ENCODE peak calls at places on chromosomes 5 and 9, in four cellular contexts. One of them, this sample, is unnamed.

GRCh38 chr9:121672213-121672612 is 20.8 kb downstream of the DAB2IP start:
- DNase-seq in lower lobe of right lung: peak
- DNase-seq in astrocyte of the cerebellum: no peak
- DNase-seq in mesothelial cell of epicardium: no peak
- DNase-seq in this sample: no peak

GRCh38 chr5:1883120-1883924 is 597 bp upstream of the IRX4 start:
- DNase-seq in lower lobe of right lung: peak
- DNase-seq in astrocyte of the cerebellum: no peak
- DNase-seq in mesothelial cell of epicardium: no peak
- DNase-seq in this sample: no peak

GRCh38 chr5:122741681-122742080 is 33.2 kb upstream of the SNX2 start:
- DNase-seq in lower lobe of right lung: no peak
- DNase-seq in astrocyte of the cerebellum: no peak
- DNase-seq in mesothelial cell of epicardium: no peak
- DNase-seq in this sample: no peak

GRCh38 chr9:93904649-93905472 is 50.3 kb downstream of the BARX1 start:
- DNase-seq in lower lobe of right lung: no peak
- DNase-seq in astrocyte of the cerebellum: no peak
- DNase-seq in mesothelial cell of epicardium: no peak
- DNase-seq in this sample: no peak

GRCh38 chr9:100598641-100599145 is 20.8 kb downstream of the CAVIN4 start:
- DNase-seq in lower lobe of right lung: peak
- DNase-seq in astrocyte of the cerebellum: no peak
- DNase-seq in mesothelial cell of epicardium: peak
- DNase-seq in this sample: no peak

GRCh38 chr5:54541823-54542783 is 24.5 kb downstream of the SNX18 start:
- DNase-seq in lower lobe of right lung: no peak
- DNase-seq in astrocyte of the cerebellum: no peak
- DNase-seq in mesothelial cell of epicardium: no peak
- DNase-seq in this sample: no peak

GRCh38 chr9:136057236-136058151 is 37.6 kb downstream of the NACC2 start:
- DNase-seq in lower lobe of right lung: no peak
- DNase-seq in astrocyte of the cerebellum: no peak
- DNase-seq in mesothelial cell of epicardium: no peak
- DNase-seq in this sample: no peak

GRCh38 chr5:176533390-176533789 is 3.8 kb downstream of the RNF44 start:
- DNase-seq in lower lobe of right lung: peak
- DNase-seq in astrocyte of the cerebellum: no peak
- DNase-seq in mesothelial cell of epicardium: no peak
- DNase-seq in this sample: no peak

GRCh38 chr9:122190597-122191381 is 31.1 kb downstream of the MORN5 start:
- DNase-seq in lower lobe of right lung: no peak
- DNase-seq in astrocyte of the cerebellum: no peak
- DNase-seq in mesothelial cell of epicardium: no peak
- DNase-seq in this sample: no peak

GRCh38 chr5:123813937-123814624 is 302.1 kb downstream of the CSNK1G3 start:
- DNase-seq in lower lobe of right lung: no peak
- DNase-seq in astrocyte of the cerebellum: no peak
- DNase-seq in mesothelial cell of epicardium: no peak
- DNase-seq in this sample: peak

GRCh38 chr5:172501708-172502379 is 47.5 kb upstream of the SH3PXD2B start:
- DNase-seq in lower lobe of right lung: no peak
- DNase-seq in astrocyte of the cerebellum: no peak
- DNase-seq in mesothelial cell of epicardium: no peak
- DNase-seq in this sample: no peak

GRCh38 chr5:112735702-112736101 is 2.0 kb upstream of the APC start:
- DNase-seq in lower lobe of right lung: no peak
- DNase-seq in astrocyte of the cerebellum: no peak
- DNase-seq in mesothelial cell of epicardium: no peak
- DNase-seq in this sample: no peak

GRCh38 chr5:112734597-112734996 is 3.1 kb upstream of the APC start:
- DNase-seq in lower lobe of right lung: no peak
- DNase-seq in astrocyte of the cerebellum: no peak
- DNase-seq in mesothelial cell of epicardium: no peak
- DNase-seq in this sample: no peak

GRCh38 chr5:112737088-112737471 is 605 bp upstream of the APC start:
- DNase-seq in lower lobe of right lung: no peak
- DNase-seq in astrocyte of the cerebellum: no peak
- DNase-seq in mesothelial cell of epicardium: no peak
- DNase-seq in this sample: no peak

GRCh38 chr5:112738180-112738560 is 485 bp downstream of the APC start:
- DNase-seq in lower lobe of right lung: no peak
- DNase-seq in astrocyte of the cerebellum: no peak
- DNase-seq in mesothelial cell of epicardium: no peak
- DNase-seq in this sample: no peak

DNA sequence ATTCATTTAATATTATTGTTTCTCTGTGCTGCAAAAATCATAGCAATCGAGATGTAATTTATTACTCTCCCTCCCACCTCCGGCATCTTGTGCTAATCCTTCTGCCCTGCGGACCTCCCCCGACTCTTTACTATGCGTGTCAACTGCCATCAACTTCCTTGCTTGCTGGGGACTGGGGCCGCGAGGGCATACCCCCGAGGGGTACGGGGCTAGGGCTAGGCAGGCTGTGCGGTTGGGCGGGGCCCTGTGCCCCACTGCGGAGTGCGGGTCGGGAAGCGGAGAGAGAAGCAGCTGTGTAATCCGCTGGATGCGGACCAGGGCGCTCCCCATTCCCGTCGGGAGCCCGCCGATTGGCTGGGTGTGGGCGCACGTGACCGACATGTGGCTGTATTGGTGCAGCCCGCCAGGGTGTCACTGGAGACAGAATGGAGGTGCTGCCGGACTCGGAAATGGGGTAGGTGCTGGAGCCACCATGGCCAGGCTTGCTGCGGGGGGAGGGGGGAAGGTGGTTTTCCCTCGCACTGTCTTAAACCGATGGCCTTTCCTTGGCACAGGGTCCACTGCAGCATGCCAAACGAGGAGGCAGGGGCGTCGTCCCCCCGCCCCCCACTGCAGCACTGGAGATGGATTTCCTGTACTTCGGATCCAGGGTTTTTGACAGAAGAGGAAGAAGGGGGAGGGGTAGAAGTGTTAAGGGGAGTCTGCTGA is at the start of gene APC:
- DNase-seq in lower lobe of right lung: peak
- DNase-seq in astrocyte of the cerebellum: peak
- DNase-seq in mesothelial cell of epicardium: peak
- DNase-seq in this sample: peak
- TF ChIP-seq CTCF in lower lobe of right lung: no peak
- TF ChIP-seq CTCF in astrocyte of the cerebellum: no peak
- TF ChIP-seq CTCF in mesothelial cell of epicardium: no peak
- TF ChIP-seq CTCF in this sample: no peak

GRCh38 chr5:61866930-61867329 is 439.1 kb upstream of the KIF2A start:
- DNase-seq in lower lobe of right lung: no peak
- DNase-seq in astrocyte of the cerebellum: peak
- DNase-seq in mesothelial cell of epicardium: no peak
- DNase-seq in this sample: peak

DNA sequence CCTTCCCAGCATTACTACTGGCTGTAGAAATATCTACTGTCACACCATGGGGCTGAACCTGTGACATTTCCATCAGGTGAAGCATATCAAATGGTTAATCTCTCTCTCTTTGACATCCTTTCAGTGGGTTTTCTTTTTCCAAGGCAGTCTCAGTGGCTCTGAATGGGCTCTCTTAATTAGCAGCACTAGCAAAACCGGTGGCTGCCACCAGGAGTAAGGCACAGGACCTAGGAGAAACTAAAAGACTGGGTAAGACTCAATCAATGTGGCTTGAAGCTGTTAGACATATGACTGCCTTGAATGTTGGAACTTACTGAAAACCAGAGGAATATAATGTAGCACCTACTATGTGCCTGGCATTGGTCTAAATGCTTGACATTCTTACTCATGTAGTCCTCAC is 445.0 kb upstream of the KIF2A start:
- DNase-seq in lower lobe of right lung: no peak
- DNase-seq in astrocyte of the cerebellum: no peak
- DNase-seq in mesothelial cell of epicardium: no peak
- DNase-seq in this sample: no peak
- TF ChIP-seq CTCF in lower lobe of right lung: no peak
- TF ChIP-seq CTCF in astrocyte of the cerebellum: no peak
- TF ChIP-seq CTCF in mesothelial cell of epicardium: no peak
- TF ChIP-seq CTCF in this sample: no peak

GRCh38 chr5:103690676-103691075 is 128.1 kb upstream of the NUDT12 start:
- DNase-seq in lower lobe of right lung: no peak
- DNase-seq in astrocyte of the cerebellum: peak
- DNase-seq in mesothelial cell of epicardium: no peak
- DNase-seq in this sample: no peak
- TF ChIP-seq CTCF in lower lobe of right lung: no peak
- TF ChIP-seq CTCF in astrocyte of the cerebellum: no peak
- TF ChIP-seq CTCF in mesothelial cell of epicardium: no peak
- TF ChIP-seq CTCF in this sample: no peak

DNA sequence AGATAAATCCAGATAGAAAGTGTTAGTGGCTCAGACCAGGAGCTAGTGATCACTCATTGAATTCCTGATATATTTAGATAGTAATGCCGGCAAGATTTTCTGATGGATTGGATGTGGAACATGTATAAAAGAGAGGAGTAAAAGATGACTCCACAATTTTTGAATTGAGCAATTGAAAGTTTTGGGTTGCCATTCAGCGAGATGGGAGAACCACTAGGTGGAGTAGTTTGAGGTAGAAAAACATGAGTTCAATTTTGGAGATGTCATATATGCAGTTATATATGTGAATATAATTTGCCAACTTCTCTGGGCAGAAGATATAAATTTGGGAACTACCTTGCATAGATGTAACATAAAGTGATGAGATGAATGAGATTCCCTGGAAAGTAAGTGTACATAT is 502.5 kb upstream of the SEMA6A start:
- DNase-seq in lower lobe of right lung: no peak
- DNase-seq in astrocyte of the cerebellum: no peak
- DNase-seq in mesothelial cell of epicardium: no peak
- DNase-seq in this sample: no peak
- TF ChIP-seq CTCF in lower lobe of right lung: no peak
- TF ChIP-seq CTCF in astrocyte of the cerebellum: peak
- TF ChIP-seq CTCF in mesothelial cell of epicardium: peak
- TF ChIP-seq CTCF in this sample: no peak

GRCh38 chr5:53262348-53262970 is 152.9 kb upstream of the MOCS2 start:
- DNase-seq in lower lobe of right lung: no peak
- DNase-seq in astrocyte of the cerebellum: peak
- DNase-seq in mesothelial cell of epicardium: no peak
- DNase-seq in this sample: no peak
- TF ChIP-seq CTCF in lower lobe of right lung: peak
- TF ChIP-seq CTCF in astrocyte of the cerebellum: peak
- TF ChIP-seq CTCF in mesothelial cell of epicardium: no peak
- TF ChIP-seq CTCF in this sample: peak

DNA sequence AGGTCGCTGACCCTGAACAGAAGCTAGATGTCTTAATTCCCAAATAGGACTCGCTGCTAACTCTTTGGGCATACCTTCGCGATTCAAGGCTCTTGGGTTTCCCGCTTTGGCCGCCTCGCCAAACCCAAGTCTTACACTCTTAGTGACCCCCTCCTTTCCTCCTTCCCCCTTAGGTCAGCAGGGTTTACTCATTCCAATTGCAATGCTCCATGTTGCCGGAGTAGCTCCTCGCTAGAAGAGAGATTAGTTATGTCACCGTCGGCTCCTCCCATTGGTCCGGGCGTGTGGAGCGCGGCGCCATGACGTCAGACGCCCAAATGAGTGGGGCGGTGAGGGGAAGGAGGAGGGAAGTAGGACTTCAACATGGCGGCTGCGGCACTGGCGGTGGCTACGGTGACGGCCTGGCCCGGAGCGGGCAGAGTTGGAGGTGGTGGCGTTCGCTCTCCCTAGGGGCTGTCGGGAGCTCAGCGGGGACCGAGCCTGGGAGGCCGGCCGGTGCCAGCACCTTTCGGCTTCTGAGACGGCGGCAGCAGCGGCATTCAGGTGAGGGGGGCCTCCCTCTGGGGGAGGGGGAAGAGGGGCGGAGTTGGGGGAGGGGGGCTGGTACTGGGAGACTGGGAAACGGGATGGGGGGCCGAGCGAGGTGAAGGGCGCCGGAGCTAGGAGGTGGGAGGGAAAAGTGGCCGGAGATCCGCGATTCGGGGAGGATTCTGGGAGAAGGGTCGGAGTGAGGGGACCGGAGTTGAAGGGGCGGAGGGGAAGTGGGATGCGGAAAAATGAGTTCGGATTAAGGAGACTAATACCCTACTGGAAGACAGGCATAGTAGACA is at the start of gene UBAP1:
- DNase-seq in lower lobe of right lung: peak
- DNase-seq in astrocyte of the cerebellum: peak
- DNase-seq in mesothelial cell of epicardium: peak
- DNase-seq in this sample: peak
- TF ChIP-seq CTCF in lower lobe of right lung: peak
- TF ChIP-seq CTCF in astrocyte of the cerebellum: no peak
- TF ChIP-seq CTCF in mesothelial cell of epicardium: no peak
- TF ChIP-seq CTCF in this sample: peak